ENCODE peak calls at places on chromosomes 5 and 9, in seven cellular contexts. I is dorsolateral prefrontal cortex; J is foreskin fibroblast; Z is Daoy; G is CD4-positive, alpha-beta memory T cell; D is NCI-H1930; M is fibroblast of pulmonary artery. B is an unnamed sample.

GRCh38 chr5:177432143-177432904 is 5.8 kb downstream of the GRK6 start:
- DNase-seq in D (no peak), I (no peak), G (no peak), J (no peak), Z (no peak), M (no peak), B (no peak)

GRCh38 chr5:151678146-151678545 is 8.6 kb downstream of the SPARC start:
- DNase-seq in Z (no peak), J (peak; percentile 82), M (no peak), I (no peak), D (no peak), G (no peak), B (no peak)

GRCh38 chr9:126822278-126822677 is 17.4 kb downstream of the ZBTB43 start:
- DNase-seq in Z (no peak), I (peak; percentile 45), J (no peak), M (no peak), D (no peak), G (no peak), B (no peak)

GRCh38 chr5:171953860-171954701 is 52.4 kb downstream of the FBXW11 start:
- DNase-seq in M (peak; percentile 44), D (no peak), I (no peak), Z (peak; percentile 27), G (no peak), J (peak; percentile 80), B (peak; percentile 43)

GRCh38 chr9:124551472-124552339 is 44.5 kb upstream of the NR5A1 start:
- DNase-seq in G (peak; percentile 0), Z (peak; percentile 80), I (peak; percentile 41), M (peak; percentile 70), D (no peak), J (peak; percentile 77), B (no peak)

GRCh38 chr5:141692919-141693848 is 11.2 kb upstream of the ARAP3 start:
- DNase-seq in M (peak; percentile 57), D (no peak), I (peak; percentile 67), Z (peak; percentile 84), G (peak; percentile 77), J (peak; percentile 44), B (no peak)

GRCh38 chr5:105903069-105903468 is 1767.7 kb downstream of the EFNA5 start:
- DNase-seq in G (no peak), I (no peak), D (no peak), M (no peak), J (peak; percentile 84), Z (no peak), B (no peak)

GRCh38 chr5:150895431-150896428 is 9.1 kb downstream of the ZNF300 start:
- DNase-seq in Z (no peak), I (no peak), G (no peak), M (peak; percentile 3), J (no peak), D (no peak), B (no peak)

GRCh38 chr5:14174235-14174636 is 31.1 kb downstream of the TRIO start:
- DNase-seq in J (no peak), I (no peak), D (no peak), G (no peak), M (no peak), Z (no peak), B (no peak)

GRCh38 chr5:148408092-148408491 is 24.3 kb downstream of the FBXO38 start:
- DNase-seq in Z (no peak), D (no peak), I (no peak), G (no peak), J (no peak), M (no peak), B (no peak)

GRCh38 chr5:173911623-173912022 is 23.5 kb downstream of the CPEB4 start:
- DNase-seq in Z (no peak), D (no peak), J (no peak), I (no peak), M (no peak), G (no peak), B (no peak)

GRCh38 chr9:134594376-134594941 is 47.1 kb upstream of the COL5A1 start:
- DNase-seq in I (no peak), Z (no peak), J (no peak), D (no peak), M (no peak), G (no peak), B (no peak)

GRCh38 chr5:33370135-33370472 is 70.7 kb upstream of the TARS1 start:
- DNase-seq in D (peak; percentile 70), I (no peak), G (no peak), M (peak; percentile 97), J (peak; percentile 89), Z (peak; percentile 37), B (peak; percentile 70)

GRCh38 chr5:132283423-132284043 is 10.7 kb upstream of the SLC22A4 start:
- DNase-seq in D (no peak), Z (peak; percentile 62), M (peak; percentile 69), G (no peak), J (peak; percentile 67), I (no peak), B (no peak)

GRCh38 chr5:64566531-64566930 is 60.7 kb downstream of the RGS7BP start:
- DNase-seq in M (no peak), G (no peak), D (no peak), J (no peak), Z (no peak), I (no peak), B (no peak)

GRCh38 chr9:88322906-88323566 is 65.2 kb upstream of the SPIN1 start:
- DNase-seq in I (no peak), J (no peak), Z (peak; percentile 48), G (peak; percentile 73), M (peak; percentile 44), D (no peak), B (peak; percentile 8)

GRCh38 chr9:129480227-129480626 is 140.7 kb downstream of the C9orf50 start:
- DNase-seq in J (peak; percentile 64), G (no peak), Z (no peak), M (peak; percentile 38), D (no peak), I (no peak), B (no peak)

GRCh38 chr9:38205279-38205678 is 136.3 kb upstream of the SHB start:
- DNase-seq in D (no peak), Z (peak; percentile 45), G (no peak), M (no peak), J (peak; percentile 41), I (no peak), B (no peak)

GRCh38 chr5:147887925-147888324 is 9.4 kb downstream of the SCGB3A2 start:
- DNase-seq in M (peak; percentile 14), Z (peak; percentile 20), J (peak; percentile 1), I (no peak), D (no peak), G (no peak), B (no peak)

GRCh38 chr9:5536684-5537083 is 26.4 kb downstream of the PDCD1LG2 start:
- DNase-seq in M (no peak), I (no peak), J (no peak), G (no peak), D (no peak), Z (no peak), B (no peak)

GRCh38 chr5:55151923-55152842 is 7.8 kb upstream of the GPX8 start:
- DNase-seq in M (peak; percentile 71), D (no peak), I (no peak), J (peak; percentile 90), Z (peak; percentile 32), G (no peak), B (no peak)

GRCh38 chr9:2015581-2016410 is 649 bp downstream of the SMARCA2 start:
- DNase-seq in G (peak; percentile 51), D (peak; percentile 34), Z (peak; percentile 69), J (peak; percentile 67), M (peak; percentile 34), I (peak; percentile 53), B (no peak)

GRCh38 chr5:2262620-2263019 is 379.9 kb upstream of the IRX4 start:
- DNase-seq in Z (no peak), D (no peak), I (no peak), J (no peak), M (no peak), G (no peak), B (no peak)

GRCh38 chr9:135474915-135475314 is 4.7 kb upstream of the PPP1R26 start:
- DNase-seq in M (peak; percentile 16), Z (peak; percentile 62), J (peak; percentile 65), I (peak; percentile 61), G (no peak), D (peak; percentile 16), B (no peak)

B was measured in GM04503.